ENCODE peak calls at places on chromosomes 3 and 15, in ten cellular contexts. R, Q, S, L, I, X, A, K, O and B are unnamed samples.

GRCh38 chr3:177466076-177466475 is 268.8 kb upstream of the TBL1XR1 start:
- DNase-seq in R (no peak), Q (no peak), S (no peak), L (no peak), I (no peak), X (no peak), A (no peak), K (no peak), O (no peak), B (no peak)

GRCh38 chr3:11346416-11346815 is 74.2 kb downstream of the ATG7 start:
- DNase-seq in R (peak), Q (no peak), S (no peak), L (no peak), I (no peak), X (no peak), A (peak), K (no peak), O (no peak), B (no peak)

GRCh38 chr3:101940521-101940992 is 91.2 kb downstream of the NFKBIZ start:
- DNase-seq in R (peak), Q (no peak), S (no peak), L (no peak), I (no peak), X (peak), A (peak), K (peak), O (peak), B (peak)

GRCh38 chr3:14363976-14364375 is 38.4 kb upstream of the SLC6A6 start:
- DNase-seq in R (no peak), Q (no peak), S (no peak), L (no peak), I (no peak), X (no peak), A (no peak), K (no peak), O (no peak), B (no peak)

GRCh38 chr3:32084870-32085269 is 21.6 kb upstream of the GPD1L start:
- DNase-seq in R (no peak), Q (no peak), S (no peak), L (no peak), I (no peak), X (no peak), A (no peak), K (no peak), O (no peak), B (no peak)

GRCh38 chr3:106566277-106566676 is 697.5 kb upstream of the CBLB start:
- DNase-seq in R (no peak), Q (no peak), S (no peak), L (no peak), I (no peak), X (no peak), A (no peak), K (no peak), O (no peak), B (no peak)

GRCh38 chr3:73808862-73809509 is 184.2 kb upstream of the PDZRN3 start:
- DNase-seq in R (no peak), Q (no peak), S (no peak), L (no peak), I (no peak), X (no peak), A (no peak), K (no peak), O (no peak), B (no peak)

GRCh38 chr3:160474416-160474838 is 24.8 kb upstream of the TRIM59 start:
- DNase-seq in R (no peak), Q (no peak), S (no peak), L (no peak), I (no peak), X (no peak), A (no peak), K (no peak), O (no peak), B (no peak)

GRCh38 chr3:104281713-104282112 is 1085.0 kb upstream of the ALCAM start:
- DNase-seq in R (no peak), Q (no peak), S (no peak), L (no peak), I (no peak), X (no peak), A (no peak), K (no peak), O (no peak), B (no peak)

GRCh38 chr3:20097015-20097414 is 56.8 kb downstream of the KAT2B start:
- DNase-seq in R (no peak), Q (no peak), S (no peak), L (no peak), I (no peak), X (no peak), A (no peak), K (no peak), O (no peak), B (no peak)

GRCh38 chr3:5312278-5312677 is 124.8 kb downstream of the EDEM1 start:
- DNase-seq in R (no peak), Q (no peak), S (no peak), L (no peak), I (no peak), X (no peak), A (no peak), K (no peak), O (no peak), B (no peak)

GRCh38 chr3:53250453-53250852 is 5.4 kb downstream of the TKT start:
- DNase-seq in R (no peak), Q (no peak), S (no peak), L (no peak), I (no peak), X (no peak), A (no peak), K (no peak), O (no peak), B (no peak)

GRCh38 chr3:188568750-188569149 is 414.8 kb downstream of the LPP start:
- DNase-seq in R (no peak), Q (no peak), S (no peak), L (no peak), I (peak), X (no peak), A (no peak), K (no peak), O (no peak), B (no peak)

GRCh38 chr15:89009080-89009479 is 79.2 kb upstream of the ABHD2 start:
- DNase-seq in R (no peak), Q (no peak), S (no peak), L (no peak), I (no peak), X (no peak), A (no peak), K (no peak), O (no peak), B (no peak)

GRCh38 chr15:96332854-96333193 is 2.3 kb downstream of the NR2F2 start:
- DNase-seq in R (no peak), Q (no peak), S (no peak), L (no peak), I (no peak), X (no peak), A (peak), K (no peak), O (no peak), B (no peak)

GRCh38 chr3:60855250-60855649 is 396.0 kb downstream of the FHIT start:
- DNase-seq in R (no peak), Q (no peak), S (no peak), L (no peak), I (no peak), X (no peak), A (no peak), K (no peak), O (no peak), B (no peak)

GRCh38 chr15:90230071-90230494 is 3.7 kb downstream of the CIB1 start:
- DNase-seq in R (no peak), Q (no peak), S (no peak), L (no peak), I (no peak), X (peak), A (no peak), K (no peak), O (no peak), B (peak)

GRCh38 chr3:9396301-9396631 is 1.1 kb upstream of the SETD5 start:
- DNase-seq in R (peak), Q (no peak), S (peak), L (peak), I (peak), X (no peak), A (peak), K (peak), O (no peak), B (peak)

GRCh38 chr15:31598620-31599019 is 272.0 kb downstream of the KLF13 start:
- DNase-seq in R (no peak), Q (no peak), S (no peak), L (peak), I (no peak), X (no peak), A (no peak), K (no peak), O (no peak), B (peak)

GRCh38 chr3:124772081-124772831 is 42.0 kb downstream of the UMPS start:
- DNase-seq in R (peak), Q (no peak), S (no peak), L (peak), I (no peak), X (peak), A (no peak), K (no peak), O (peak), B (peak)

GRCh38 chr3:65955792-65956477 is 82.8 kb downstream of the MAGI1 start:
- DNase-seq in R (peak), Q (no peak), S (no peak), L (no peak), I (no peak), X (no peak), A (peak), K (no peak), O (no peak), B (no peak)